ENCODE peak calls at places on chromosomes 11 and 22, in five cellular contexts. I, L, E, X and A are unnamed samples.

GRCh38 chr11:2523821-2524391 is 79.1 kb downstream of the KCNQ1 start:
- DNase-seq in E (peak; percentile 13), X (no peak), I (no peak), L (no peak), A (no peak)

GRCh38 chr11:77252555-77253270 is 48.8 kb downstream of the GDPD4 start:
- DNase-seq in X (no peak), L (no peak), I (no peak), E (no peak), A (no peak)

GRCh38 chr22:38462960-38463784 is 4.7 kb upstream of the KDELR3 start:
- DNase-seq in I (no peak), X (no peak), L (no peak), E (peak; percentile 34), A (no peak)

GRCh38 chr11:1655168-1656060 is 25.8 kb downstream of the KRTAP5-5 start:
- DNase-seq in I (no peak), E (no peak), L (no peak), X (no peak), A (no peak)

GRCh38 chr11:69892237-69892985 is 73.2 kb upstream of the FGF3 start:
- DNase-seq in E (peak; percentile 8), X (no peak), I (no peak), L (no peak), A (no peak)

GRCh38 chr11:73312806-73313403 is 4.8 kb downstream of the ARHGEF17 start:
- DNase-seq in I (no peak), E (no peak), L (no peak), X (peak; percentile 67), A (no peak)

GRCh38 chr22:31846161-31847115 is 92.6 kb downstream of the DEPDC5 start:
- DNase-seq in E (no peak), I (peak; percentile 46), X (peak; percentile 84), L (peak; percentile 44), A (no peak)

GRCh38 chr11:643366-643765 is 6.3 kb downstream of the DRD4 start:
- DNase-seq in E (no peak), I (no peak), X (no peak), L (no peak), A (no peak)

GRCh38 chr11:84430661-84431060 is 1144.5 kb upstream of the CCDC90B start:
- DNase-seq in E (no peak), X (no peak), I (no peak), L (no peak), A (no peak)

GRCh38 chr11:11444027-11444799 is 91.2 kb upstream of the CSNK2A3 start:
- DNase-seq in E (no peak), X (peak; percentile 58), I (peak; percentile 7), L (peak; percentile 20), A (peak; percentile 51)

GRCh38 chr11:45405916-45406670 is 120.0 kb upstream of the SYT13 start:
- DNase-seq in L (peak; percentile 54), X (peak; percentile 42), I (peak; percentile 48), E (no peak), A (no peak)

GRCh38 chr11:46210133-46210636 is 67.3 kb upstream of the CREB3L1 start:
- DNase-seq in X (peak; percentile 77), L (peak; percentile 87), I (peak; percentile 89), E (no peak), A (no peak)

GRCh38 chr22:17811119-17811518 is 36.9 kb upstream of the BID start:
- DNase-seq in I (no peak), X (no peak), E (no peak), L (no peak), A (no peak)

GRCh38 chr11:20621679-20622078 is 22.3 kb downstream of the SLC6A5 start:
- DNase-seq in L (no peak), X (no peak), E (no peak), I (no peak), A (no peak)

GRCh38 chr11:124748100-124748418 is 4.0 kb downstream of the VSIG2 start:
- DNase-seq in I (no peak), L (no peak), X (no peak), E (no peak), A (no peak)

GRCh38 chr11:27509953-27510352 is 3.4 kb upstream of the LIN7C start:
- DNase-seq in L (no peak), X (no peak), E (no peak), I (no peak), A (no peak)

GRCh38 chr11:118126082-118126838 is 26.4 kb downstream of the SCN4B start:
- DNase-seq in X (no peak), I (no peak), E (no peak), L (no peak), A (no peak)

DNA sequence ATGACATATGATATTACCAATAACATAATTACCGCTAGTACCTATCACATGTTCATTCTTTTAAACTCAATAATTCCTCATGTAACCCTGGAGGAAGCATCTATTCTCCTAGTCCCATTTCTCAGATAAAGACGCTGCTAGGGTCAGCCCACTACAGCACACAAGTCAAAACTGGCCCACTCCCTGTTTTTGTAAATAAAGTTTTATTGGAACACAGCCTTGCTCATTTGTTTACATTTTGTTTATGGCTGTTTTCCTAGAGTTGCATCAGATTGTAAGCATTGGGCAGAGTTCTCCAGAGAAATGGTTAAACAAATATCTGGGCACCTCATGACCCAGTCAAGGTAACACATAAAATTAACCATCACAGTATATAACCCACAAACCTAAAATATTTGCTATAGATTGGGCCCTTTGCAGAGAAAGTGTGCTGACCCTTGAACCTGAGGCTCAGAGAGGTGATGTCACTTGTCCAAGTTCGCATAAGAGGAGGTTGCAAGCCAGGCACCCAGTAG is 36.8 kb downstream of the MN1 start:
- DNase-seq in L (no peak), X (no peak), E (no peak), I (no peak), A (no peak)
- H3K4me3 ChIP-seq in L (no peak overlapping the region), X (no peak overlapping the region), E (no peak overlapping the region), I (no peak overlapping the region), A (no peak overlapping the region)

GRCh38 chr22:22462813-22463567 is 45.6 kb downstream of the ZNF280B start:
- DNase-seq in L (no peak), I (peak; percentile 39), E (no peak), X (no peak), A (no peak)

GRCh38 chr22:22461583-22461982 is 47.0 kb downstream of the ZNF280B start:
- DNase-seq in L (no peak), X (no peak), E (no peak), I (no peak), A (no peak)

GRCh38 chr22:22460060-22460459 is 48.5 kb downstream of the ZNF280B start:
- DNase-seq in E (no peak), I (no peak), X (no peak), L (no peak), A (no peak)

GRCh38 chr22:22460635-22461034 is 47.9 kb downstream of the ZNF280B start:
- DNase-seq in X (no peak), L (peak; percentile 13), E (no peak), I (peak; percentile 33), A (no peak)

GRCh38 chr22:22461111-22461510 is 47.4 kb downstream of the ZNF280B start:
- DNase-seq in I (no peak), L (no peak), X (no peak), E (no peak), A (no peak)
- TF ChIP-seq CTCF in I (no peak), L (no peak), X (no peak), E (no peak), A (no peak)

GRCh38 chr11:60984149-60984548 is 12.7 kb downstream of the CD6 start:
- DNase-seq in X (no peak), I (no peak), E (no peak), L (no peak), A (no peak)
- H3K4me3 ChIP-seq in X (no peak overlapping the region), I (no peak overlapping the region), E (no peak overlapping the region), L (no peak overlapping the region), A (no peak overlapping the region)

GRCh38 chr11:67698247-67698646 is 23.8 kb upstream of the ALDH3B2 start:
- DNase-seq in I (peak; percentile 12), E (no peak), L (no peak), X (no peak), A (no peak)
- TF ChIP-seq CTCF in I (peak; percentile 12), E (no peak), L (peak; percentile 11), X (peak; percentile 20), A (peak; percentile 12)